ENCODE peak calls at places on chromosomes 2 and 18, in ten cellular contexts. K is sciatic nerve; A is stimulated activated CD8-positive, alpha-beta memory T cell treated with anti-CD3 and anti-CD28 coated beads, Interleukin-15, amount 100 ng/mL, for 24 hours; Q is GM10248; P is cardiac muscle cell; R is stimulated activated CD4-positive, alpha-beta T cell treated with anti-CD3 and anti-CD28 coated beads, Interleukin-15, amount 100 ng/mL, for 1 hour; G is amygdala; E is epithelial cell of esophagus; C is naive B cell; Y is activated naive CD8-positive, alpha-beta T cell treated with anti-CD3 and anti-CD28 coated beads, Interleukin-2, amount 50 U/mL, for 16 hours. F is an unnamed sample.

GRCh38 chr2:31227711-31228125 is 6.2 kb upstream of the EHD3 start:
- DNase-seq in Y (no peak), P (no peak), C (no peak), R (no peak), A (no peak), K (no peak), Q (no peak), G (no peak), E (peak), F (no peak)

GRCh38 chr2:5657216-5657615 is 35.0 kb upstream of the SOX11 start:
- DNase-seq in G (no peak), E (no peak), K (no peak), Y (no peak), Q (no peak), P (no peak), R (no peak), A (no peak), C (no peak), F (no peak)

GRCh38 chr2:7940120-7940386 is 741.8 kb upstream of the ID2 start:
- DNase-seq in R (no peak), E (no peak), C (no peak), G (no peak), Y (no peak), P (no peak), Q (no peak), K (no peak), A (no peak), F (no peak)

GRCh38 chr2:111667542-111668273 is 216.3 kb downstream of the ANAPC1 start:
- DNase-seq in E (peak), P (peak), A (no peak), C (no peak), G (no peak), Y (no peak), K (no peak), Q (no peak), R (no peak), F (peak)

GRCh38 chr2:65452150-65452895 is 19.9 kb upstream of the SPRED2 start:
- DNase-seq in P (no peak), Y (no peak), Q (no peak), R (no peak), A (no peak), G (no peak), K (no peak), E (peak), C (no peak), F (peak)

GRCh38 chr2:45774688-45775244 is 123.3 kb downstream of the PRKCE start:
- DNase-seq in E (no peak), A (no peak), K (no peak), P (no peak), G (no peak), Y (no peak), Q (no peak), C (no peak), R (no peak), F (no peak)

GRCh38 chr2:219175928-219176817 is 552 bp downstream of the CNPPD1 start:
- DNase-seq in P (peak), A (no peak), Q (peak), K (peak), C (peak), R (no peak), G (no peak), E (peak), Y (no peak), F (peak)

GRCh38 chr2:189657867-189658266 is 3.4 kb upstream of the ASNSD1 start:
- DNase-seq in Q (no peak), G (no peak), Y (no peak), E (no peak), R (no peak), K (no peak), P (peak), A (no peak), C (no peak), F (no peak)

GRCh38 chr18:52242711-52243110 is 97.3 kb upstream of the DCC start:
- DNase-seq in P (peak), Y (no peak), R (no peak), E (peak), A (no peak), C (no peak), K (no peak), Q (no peak), G (no peak), F (peak)